ENCODE peak calls at places on chromosomes 11 and 22, in four cellular contexts. H, U, F and K are unnamed samples.

GRCh38 chr22:24423519-24424000 is 3.8 kb upstream of the ADORA2A start:
- DNase-seq in U (peak), H (peak), F (peak), K (peak)

GRCh38 chr22:43481528-43482309 is 69.9 kb downstream of the MPPED1 start:
- DNase-seq in F (no peak), U (no peak), H (no peak), K (peak)

GRCh38 chr11:3231851-3232744 is at the start of gene MRGPRE:
- DNase-seq in F (no peak), H (no peak), U (no peak), K (no peak)

GRCh38 chr11:12529041-12529440 is 145.2 kb upstream of the TEAD1 start:
- DNase-seq in U (peak), F (no peak), H (no peak), K (no peak)

GRCh38 chr11:45025716-45026492 is 75.2 kb upstream of the TP53I11 start:
- DNase-seq in F (peak), U (peak), H (no peak), K (peak)

GRCh38 chr11:113137735-113138529 is 176.5 kb upstream of the TTC12 start:
- DNase-seq in H (no peak), F (no peak), U (no peak), K (peak)

GRCh38 chr11:12232160-12232559 is 121.8 kb downstream of the MICAL2 start:
- DNase-seq in H (no peak), U (no peak), F (no peak), K (no peak)

GRCh38 chr11:32068134-32068533 is 22.7 kb upstream of the RCN1 start:
- DNase-seq in U (peak), H (no peak), F (no peak), K (no peak)

GRCh38 chr11:29782447-29782846 is 234.4 kb downstream of the KCNA4 start:
- DNase-seq in H (no peak), U (no peak), F (peak), K (no peak)

GRCh38 chr11:80841716-80842115 is 1400.9 kb upstream of the TENM4 start:
- DNase-seq in H (no peak), F (no peak), U (peak), K (no peak)

GRCh38 chr22:20186183-20186870 is 35.5 kb upstream of the CCDC188 start:
- DNase-seq in H (peak), U (no peak), F (no peak), K (peak)

GRCh38 chr22:36897611-36898010 is 15.8 kb upstream of the CSF2RB start:
- DNase-seq in F (no peak), U (no peak), H (no peak), K (no peak)

GRCh38 chr11:4626207-4627105 is 10.8 kb upstream of the OR51D1 start:
- DNase-seq in F (peak), H (peak), U (peak), K (peak)

GRCh38 chr11:74322667-74323066 is 11.2 kb upstream of the P4HA3 start:
- DNase-seq in F (peak), H (no peak), U (peak), K (no peak)

GRCh38 chr11:9893474-9893873 is 229.6 kb downstream of the SWAP70 start:
- DNase-seq in F (no peak), H (no peak), U (no peak), K (no peak)

GRCh38 chr11:61815790-61816735 is 740 bp downstream of the FADS1 start:
- DNase-seq in F (peak), H (peak), U (peak), K (peak)

GRCh38 chr11:108666373-108666772 is 1.5 kb downstream of the DDX10 start:
- DNase-seq in U (peak), H (no peak), F (no peak), K (no peak)

GRCh38 chr11:108662700-108663099 is 2.2 kb upstream of the DDX10 start:
- DNase-seq in H (no peak), F (no peak), U (no peak), K (no peak)

GRCh38 chr11:108664241-108664640 is 628 bp upstream of the DDX10 start:
- DNase-seq in H (no peak), U (no peak), F (no peak), K (no peak)

GRCh38 chr11:108663154-108663877 is 1.6 kb upstream of the DDX10 start:
- DNase-seq in H (no peak), U (no peak), F (no peak), K (no peak)

GRCh38 chr11:108664730-108665525 is at the start of gene DDX10:
- DNase-seq in U (peak), H (peak), F (peak), K (peak)
- TF ChIP-seq CTCF in U (no peak), H (no peak), F (no peak), K (no peak)

DNA sequence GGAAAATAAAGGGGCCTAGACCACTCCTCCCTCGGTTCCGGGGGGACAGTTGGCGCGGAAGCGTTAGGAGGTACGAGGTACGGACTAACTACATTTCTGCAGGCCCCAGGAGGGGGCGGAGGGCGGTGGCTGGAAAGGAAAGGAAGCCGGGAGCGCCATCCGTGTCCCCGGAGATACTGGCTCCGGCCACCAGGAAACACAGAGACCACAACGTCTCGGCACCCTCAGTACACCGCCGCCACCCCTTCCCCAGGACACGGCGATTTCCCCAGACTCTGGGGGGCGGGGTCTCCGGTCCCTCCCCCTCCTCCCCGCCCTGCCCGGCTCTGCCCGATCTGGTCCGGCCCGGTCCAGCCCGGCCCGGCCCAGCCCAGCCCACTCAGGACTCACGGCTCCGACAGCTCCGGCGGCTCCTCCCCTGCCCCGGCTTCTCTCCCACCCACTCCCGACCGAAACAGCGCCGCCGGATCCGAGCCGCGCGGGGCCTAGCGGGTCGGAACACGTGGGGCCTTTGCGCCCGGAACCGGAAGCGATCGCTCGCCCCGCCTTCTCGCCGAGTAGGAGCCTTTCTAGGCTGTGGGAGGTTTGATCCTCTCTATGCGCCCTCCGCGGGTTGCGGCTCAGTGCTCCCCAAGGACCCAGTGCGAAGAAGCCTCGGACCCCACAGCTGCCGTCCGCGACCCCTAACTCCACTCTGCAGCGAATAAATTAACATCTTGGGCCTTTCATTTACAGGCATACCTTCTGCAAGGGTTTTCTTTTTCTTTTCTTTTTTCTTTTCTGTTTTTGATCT is at the start of gene ZNF202:
- DNase-seq in H (peak), F (peak), U (peak), K (peak)
- TF ChIP-seq CTCF in H (no peak), F (no peak), U (no peak), K (no peak)

GRCh38 chr11:86938203-86938899 is 16.8 kb downstream of the FZD4 start:
- DNase-seq in H (no peak), U (no peak), F (no peak), K (no peak)

GRCh38 chr11:86934263-86934932 is 20.8 kb downstream of the FZD4 start:
- DNase-seq in F (no peak), H (no peak), U (no peak), K (no peak)

GRCh38 chr11:86932942-86933875 is 22.0 kb downstream of the FZD4 start:
- DNase-seq in U (no peak), F (no peak), H (no peak), K (no peak)

GRCh38 chr11:86931965-86932332 is 23.2 kb downstream of the FZD4 start:
- DNase-seq in F (no peak), U (peak), H (peak), K (no peak)

DNA sequence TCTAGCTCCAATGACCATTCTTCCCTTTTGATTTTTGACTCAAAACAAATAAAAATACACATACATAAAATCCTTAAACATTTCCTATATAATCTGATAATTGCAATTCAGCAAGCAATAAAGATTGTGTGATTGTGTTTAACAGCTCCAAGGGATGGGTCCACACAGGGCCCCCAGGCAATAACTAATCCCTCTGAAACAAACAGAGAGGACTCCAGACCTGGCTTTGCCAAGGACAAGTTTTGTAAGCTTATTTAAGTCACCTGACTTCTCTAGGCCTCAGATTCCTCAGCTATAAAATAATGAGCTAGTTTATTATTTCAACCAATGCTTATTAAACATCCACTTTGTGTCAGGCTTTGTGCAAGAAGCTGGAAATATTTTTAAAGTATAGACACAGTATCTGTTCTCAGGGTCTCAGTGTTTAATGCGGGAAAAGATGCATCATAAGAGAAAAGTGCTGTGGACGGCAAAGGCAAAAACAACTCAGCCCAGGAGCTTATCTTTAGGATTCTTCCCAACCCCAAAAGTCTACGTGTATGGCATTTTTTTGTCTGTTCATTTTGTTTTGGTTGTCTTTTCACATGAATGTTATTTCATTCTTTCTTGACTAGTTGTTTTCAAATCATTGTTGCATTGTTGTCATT is 20.1 kb downstream of the FZD4 start:
- DNase-seq in F (no peak), U (no peak), H (no peak), K (no peak)
- TF ChIP-seq CTCF in F (no peak), U (no peak), H (no peak), K (no peak)

GRCh38 chr22:38240734-38241252 is 32.0 kb downstream of the TMEM184B start:
- DNase-seq in U (peak), F (no peak), H (peak), K (peak)

GRCh38 chr22:38236786-38237185 is 35.0 kb downstream of the MAFF start:
- DNase-seq in F (no peak), U (no peak), H (no peak), K (no peak)

GRCh38 chr22:38238519-38239051 is 34.2 kb downstream of the TMEM184B start:
- DNase-seq in U (peak), H (no peak), F (no peak), K (no peak)

GRCh38 chr22:38235240-38235850 is 33.6 kb downstream of the MAFF start:
- DNase-seq in U (no peak), F (no peak), H (no peak), K (no peak)

GRCh38 chr22:38239101-38239761 is 33.6 kb downstream of the TMEM184B start:
- DNase-seq in F (no peak), U (peak), H (peak), K (no peak)
- TF ChIP-seq CTCF in F (peak), U (peak), H (peak), K (no peak)

DNA sequence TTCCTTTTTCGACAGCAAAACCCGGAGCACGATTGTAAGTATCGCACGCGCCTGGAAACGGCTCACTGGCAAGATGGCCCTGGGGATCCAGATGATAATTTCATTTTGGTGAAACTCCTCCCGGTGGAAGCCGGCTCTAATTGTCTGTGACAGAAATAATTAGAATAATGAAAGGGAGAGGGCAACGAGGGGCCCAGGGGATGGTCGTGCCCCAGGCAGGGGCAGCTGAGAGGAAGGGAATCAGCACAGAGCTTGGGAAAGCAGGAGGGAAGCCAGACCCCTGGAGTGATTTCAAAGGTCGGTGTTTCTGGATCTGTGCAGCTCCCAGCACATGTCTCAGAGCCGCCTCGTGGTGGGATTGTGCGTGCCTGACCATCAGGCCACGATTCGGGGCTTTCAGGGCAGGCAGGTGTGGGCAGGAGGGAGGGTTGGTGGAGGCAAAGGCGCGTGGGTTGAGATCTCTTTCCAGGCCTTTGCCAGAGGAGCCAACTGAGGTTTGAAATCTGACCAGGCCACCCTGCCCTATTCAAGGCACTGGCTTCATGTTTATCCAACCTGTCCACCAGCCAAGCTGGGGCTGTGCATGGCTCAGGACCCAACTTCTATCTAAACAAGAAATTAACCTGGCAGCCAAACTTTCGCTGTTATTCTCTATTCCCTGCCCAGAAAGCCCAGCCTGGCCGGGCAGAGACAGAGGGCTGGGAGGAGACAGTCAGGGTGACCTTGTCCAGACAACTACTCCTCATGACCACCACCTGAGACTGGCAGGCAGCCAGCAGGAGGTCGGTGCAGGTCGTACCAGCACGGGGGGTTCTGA is 27.8 kb downstream of the ANO1 start:
- DNase-seq in F (no peak), H (no peak), U (no peak), K (no peak)
- TF ChIP-seq CTCF in F (no peak), H (no peak), U (no peak), K (no peak)

GRCh38 chr11:120108785-120109168 is 29.1 kb downstream of the TRIM29 start:
- DNase-seq in F (no peak), U (no peak), H (no peak), K (no peak)

GRCh38 chr11:120105576-120105975 is 32.3 kb downstream of the TRIM29 start:
- DNase-seq in F (no peak), U (no peak), H (no peak), K (no peak)

GRCh38 chr11:120108154-120108784 is 29.6 kb downstream of the TRIM29 start:
- DNase-seq in U (peak), H (peak), F (peak), K (peak)

GRCh38 chr11:120104041-120104440 is 33.9 kb downstream of the TRIM29 start:
- DNase-seq in F (no peak), H (no peak), U (no peak), K (no peak)

GRCh38 chr11:120106354-120106753 is 31.6 kb downstream of the TRIM29 start:
- DNase-seq in U (no peak), H (no peak), F (no peak), K (no peak)
- TF ChIP-seq CTCF in U (no peak), H (no peak), F (no peak), K (no peak)

DNA sequence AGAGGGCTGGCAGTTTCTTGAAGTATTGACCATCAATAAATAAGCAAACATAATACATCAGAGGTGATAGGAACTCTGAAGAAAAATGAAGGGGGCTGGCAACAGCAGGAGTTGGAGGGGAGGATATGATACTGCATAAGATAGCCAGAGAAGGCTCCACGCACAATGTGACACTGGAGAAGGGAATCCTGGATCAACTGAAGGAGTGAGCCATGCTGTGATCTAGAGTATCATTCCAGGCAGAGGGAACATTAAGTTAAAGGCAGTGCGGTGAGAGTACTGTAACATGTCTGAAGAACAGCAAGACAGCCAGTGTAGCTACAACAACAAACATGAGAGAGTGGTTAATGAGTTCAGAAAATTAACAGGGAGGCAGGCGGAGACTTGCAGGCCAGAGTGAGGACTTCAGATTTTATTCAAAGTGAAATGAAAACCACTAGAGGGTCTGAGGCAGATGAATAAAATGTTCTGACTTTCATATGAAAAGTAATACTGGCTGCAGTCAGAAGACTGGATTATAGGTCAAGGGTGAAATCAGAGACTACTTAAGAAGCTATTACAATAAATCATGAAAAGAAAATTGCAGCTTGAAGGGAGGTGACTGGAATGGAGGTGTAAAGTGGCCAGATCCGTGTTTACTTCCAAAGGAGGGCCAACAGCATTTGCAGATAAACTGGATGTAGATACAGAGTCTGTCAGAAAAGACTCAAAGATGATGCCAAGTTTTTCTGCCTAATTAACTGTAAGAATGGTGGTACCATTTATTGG is 49.4 kb downstream of the RRAS2 start:
- DNase-seq in F (no peak), U (no peak), H (no peak), K (no peak)
- TF ChIP-seq CTCF in F (no peak), U (no peak), H (no peak), K (no peak)

GRCh38 chr22:44623771-44624510 is 78.1 kb upstream of the PRR5 start:
- DNase-seq in F (no peak), H (peak), U (peak), K (peak)
- TF ChIP-seq CTCF in F (peak), H (peak), U (peak), K (no peak)